ENCODE peak calls at places on chromosomes 6 and 20, in five cellular contexts. Q is MCF 10A, G is hepatic stellate cell, E is adrenal gland, J is heart right ventricle. I is an unnamed sample.

GRCh38 chr20:38143646-38144554 is 21.2 kb downstream of the TGM2 start:
- DNase-seq in Q (peak; percentile 97), G (peak; percentile 80), E (peak; percentile 87), J (no peak), I (no peak)

GRCh38 chr6:132147530-132148011 is 196.4 kb upstream of the CCN2 start:
- DNase-seq in Q (no peak), G (no peak), E (no peak), J (no peak), I (no peak)

GRCh38 chr6:130776287-130776925 is 50.8 kb upstream of the SMLR1 start:
- DNase-seq in Q (no peak), G (no peak), E (no peak), J (no peak), I (no peak)

GRCh38 chr6:116316772-116317467 is 37.2 kb upstream of the TSPYL1 start:
- DNase-seq in Q (no peak), G (no peak), E (peak; percentile 73), J (peak; percentile 23), I (no peak)

GRCh38 chr6:20698675-20699074 is 164.4 kb downstream of the CDKAL1 start:
- DNase-seq in Q (no peak), G (no peak), E (no peak), J (no peak), I (no peak)

GRCh38 chr20:47360489-47361267 is 4.2 kb upstream of the ZMYND8 start:
- DNase-seq in Q (peak; percentile 98), G (peak; percentile 79), E (peak; percentile 98), J (peak; percentile 91), I (no peak)

GRCh38 chr6:39806277-39806676 is 14.1 kb downstream of the DAAM2 start:
- DNase-seq in Q (no peak), G (no peak), E (no peak), J (no peak), I (no peak)

GRCh38 chr20:5652626-5653573 is 97.3 kb upstream of the SHLD1 start:
- DNase-seq in Q (peak; percentile 88), G (no peak), E (no peak), J (no peak), I (no peak)

GRCh38 chr6:49072146-49072545 is 390.9 kb downstream of the MMUT start:
- DNase-seq in Q (no peak), G (no peak), E (no peak), J (no peak), I (no peak)

I was measured in iPS DF 6.9.